ENCODE peak calls at places on chromosomes 3 and 15, in six cellular contexts. H is IMR-90, C is trophoblast cell, T is mesenchymal stem cell, O is H1, Y is H9. G is an unnamed sample.

GRCh38 chr3:123706871-123707270 is 122.0 kb upstream of the HACD2 start:
- DNase-seq in H (peak; percentile 26), C (no peak), T (no peak), O (no peak), Y (no peak), G (no peak)

GRCh38 chr3:171193693-171194092 is 167.2 kb upstream of the SLC2A2 start:
- DNase-seq in H (peak; percentile 22), C (peak; percentile 15), T (no peak), O (no peak), Y (no peak), G (no peak)

GRCh38 chr3:55570361-55570760 is 83.3 kb upstream of the WNT5A start:
- DNase-seq in H (no peak), C (no peak), T (peak; percentile 83), O (no peak), Y (no peak), G (no peak)

GRCh38 chr3:197083486-197083885 is 53.9 kb upstream of the MELTF start:
- DNase-seq in H (peak; percentile 88), C (no peak), T (peak; percentile 73), O (no peak), Y (no peak), G (no peak)

GRCh38 chr3:103851793-103852192 is 1417.0 kb downstream of the ZPLD1 start:
- DNase-seq in H (no peak), C (no peak), T (no peak), O (no peak), Y (no peak), G (no peak)

GRCh38 chr15:43777293-43777819 is 590 bp upstream of the ELL3 start:
- DNase-seq in H (peak; percentile 55), C (peak; percentile 67), T (peak; percentile 87), O (no peak), Y (peak; percentile 83), G (peak; percentile 49)

GRCh38 chr15:64746356-64746755 is 29.0 kb downstream of the RBPMS2 start:
- DNase-seq in H (no peak), C (no peak), T (no peak), O (no peak), Y (no peak), G (no peak)

GRCh38 chr3:140942221-140943104 is 827 bp downstream of the SLC25A36 start:
- DNase-seq in H (peak; percentile 56), C (peak; percentile 62), T (peak; percentile 77), O (no peak), Y (peak; percentile 75), G (peak; percentile 76)

GRCh38 chr3:141246958-141247301 is 15.3 kb downstream of the PXYLP1 start:
- DNase-seq in H (no peak), C (no peak), T (no peak), O (no peak), Y (no peak), G (no peak)

GRCh38 chr3:100609963-100610362 is 562 bp downstream of the ADGRG7 start:
- DNase-seq in H (no peak), C (no peak), T (no peak), O (no peak), Y (no peak), G (no peak)

GRCh38 chr3:142968319-142968718 is 4.8 kb upstream of the PAQR9 start:
- DNase-seq in H (no peak), C (no peak), T (no peak), O (no peak), Y (no peak), G (no peak)

GRCh38 chr3:46484911-46485696 is 12.7 kb upstream of the RTP3 start:
- DNase-seq in H (no peak), C (peak; percentile 70), T (no peak), O (no peak), Y (peak; percentile 65), G (no peak)

GRCh38 chr3:191345334-191345733 is 15.0 kb upstream of the UTS2B start:
- DNase-seq in H (no peak), C (no peak), T (peak; percentile 61), O (no peak), Y (no peak), G (no peak)

GRCh38 chr3:135491478-135491877 is 474.1 kb upstream of the PPP2R3A start:
- DNase-seq in H (no peak), C (no peak), T (no peak), O (no peak), Y (no peak), G (no peak)

GRCh38 chr15:70291295-70291694 is 193.6 kb upstream of the TLE3 start:
- DNase-seq in H (no peak), C (peak; percentile 37), T (no peak), O (no peak), Y (no peak), G (no peak)

GRCh38 chr3:167820114-167820865 is 84.8 kb downstream of the SERPINI1 start:
- DNase-seq in H (no peak), C (no peak), T (no peak), O (no peak), Y (peak; percentile 36), G (no peak)

GRCh38 chr3:44338010-44338827 is at the start of gene TCAIM:
- DNase-seq in H (peak; percentile 96), C (peak; percentile 99), T (peak; percentile 98), O (peak; percentile 98), Y (peak; percentile 98), G (peak; percentile 98)

GRCh38 chr3:44339181-44339741 is 695 bp downstream of the TCAIM start:
- DNase-seq in H (no peak), C (no peak), T (no peak), O (no peak), Y (no peak), G (no peak)

GRCh38 chr3:44339990-44340389 is 1.4 kb downstream of the TCAIM start:
- DNase-seq in H (no peak), C (no peak), T (no peak), O (no peak), Y (no peak), G (no peak)

GRCh38 chr3:44338828-44339127 is 212 bp downstream of the TCAIM start:
- DNase-seq in H (no peak), C (no peak), T (no peak), O (no peak), Y (no peak), G (no peak)

DNA sequence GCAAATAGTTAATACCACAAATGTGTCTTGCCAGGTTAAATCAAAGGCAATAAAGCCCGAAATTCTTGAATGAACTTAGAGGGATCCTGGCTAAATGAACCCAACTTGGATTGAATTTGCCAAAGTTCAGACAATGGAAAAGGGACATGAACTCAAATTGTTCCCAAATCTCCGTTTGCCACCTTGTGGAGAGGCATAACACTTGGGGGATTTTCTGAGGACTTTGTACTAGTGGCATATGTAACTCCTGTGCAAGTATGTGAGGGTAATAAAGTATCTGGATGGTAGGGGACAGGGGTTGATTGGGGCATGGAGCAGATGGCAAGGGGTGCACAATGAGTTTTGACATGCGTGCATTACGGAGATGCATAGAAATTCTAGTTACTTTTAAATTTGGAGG is 1.3 kb upstream of the TCAIM start:
- DNase-seq in H (no peak), C (no peak), T (no peak), O (no peak), Y (peak; percentile 35), G (no peak)
- H3K4ac ChIP-seq in H (no peak overlapping the region), C (no peak overlapping the region), T (no peak overlapping the region), O (no peak overlapping the region), Y (no peak overlapping the region), G (no peak overlapping the region)

GRCh38 chr3:1699361-1699920 is 399.2 kb upstream of the CNTN4 start:
- DNase-seq in H (no peak), C (no peak), T (no peak), O (no peak), Y (no peak), G (no peak)
- H2AFZ ChIP-seq in H (no peak overlapping the region), C (no peak overlapping the region), T (no peak overlapping the region), O (no peak overlapping the region), Y (no peak overlapping the region), G (no peak overlapping the region)

GRCh38 chr15:50905055-50905454 is 3.4 kb upstream of the AP4E1 start:
- DNase-seq in H (no peak), C (no peak), T (no peak), O (no peak), Y (no peak), G (no peak)
- H3K18ac ChIP-seq in H (no peak overlapping the region), C (no peak overlapping the region), T (no peak overlapping the region), O (no peak overlapping the region), Y (no peak overlapping the region), G (no peak overlapping the region)

GRCh38 chr3:72444642-72445223 is 403.5 kb downstream of the SHQ1 start:
- DNase-seq in H (peak; percentile 12), C (no peak), T (peak; percentile 36), O (no peak), Y (no peak), G (no peak)

GRCh38 chr3:72445827-72446405 is 402.3 kb downstream of the SHQ1 start:
- DNase-seq in H (peak; percentile 3), C (no peak), T (no peak), O (no peak), Y (no peak), G (no peak)

GRCh38 chr3:72448375-72448823 is 399.8 kb downstream of the SHQ1 start:
- DNase-seq in H (no peak), C (no peak), T (no peak), O (no peak), Y (no peak), G (no peak)

GRCh38 chr3:72447059-72447946 is 400.9 kb downstream of the SHQ1 start:
- DNase-seq in H (peak; percentile 86), C (peak; percentile 95), T (peak; percentile 86), O (peak; percentile 43), Y (peak; percentile 86), G (peak; percentile 89)

GRCh38 chr3:72446406-72447058 is 401.7 kb downstream of the SHQ1 start:
- DNase-seq in H (peak; percentile 18), C (peak; percentile 57), T (peak; percentile 57), O (no peak), Y (peak; percentile 33), G (no peak)
- H3K4ac ChIP-seq in H (peak within 1 kb of the TSS; percentile 42), C (peak within 1 kb of the TSS; percentile 84), T (peak within 1 kb of the TSS; percentile 59), O (no peak within 1 kb of the TSS), Y (no peak within 1 kb of the TSS), G (no peak within 1 kb of the TSS)

GRCh38 chr3:13538520-13539284 is 10.2 kb upstream of the FBLN2 start:
- DNase-seq in H (no peak), C (no peak), T (no peak), O (no peak), Y (peak; percentile 40), G (no peak)
- H2AFZ ChIP-seq in H (peak overlapping the region; percentile 77), C (no peak overlapping the region), T (no peak overlapping the region), O (no peak overlapping the region), Y (no peak overlapping the region), G (no peak overlapping the region)

GRCh38 chr3:179506792-179507191 is 55.5 kb upstream of the GNB4 start:
- DNase-seq in H (no peak), C (no peak), T (no peak), O (no peak), Y (no peak), G (no peak)

GRCh38 chr3:179513867-179514266 is 48.9 kb upstream of the ACTL6A start:
- DNase-seq in H (peak; percentile 33), C (no peak), T (no peak), O (no peak), Y (no peak), G (no peak)

GRCh38 chr3:179509701-179510100 is 53.0 kb upstream of the ACTL6A start:
- DNase-seq in H (no peak), C (no peak), T (no peak), O (no peak), Y (no peak), G (no peak)

GRCh38 chr3:179512398-179512797 is 50.3 kb upstream of the ACTL6A start:
- DNase-seq in H (no peak), C (no peak), T (peak; percentile 4), O (no peak), Y (no peak), G (no peak)

GRCh38 chr3:179510496-179510895 is 52.2 kb upstream of the ACTL6A start:
- DNase-seq in H (no peak), C (no peak), T (no peak), O (no peak), Y (no peak), G (no peak)
- H3K18ac ChIP-seq in H (no peak overlapping the region), C (no peak overlapping the region), T (no peak overlapping the region), O (no peak overlapping the region), Y (no peak overlapping the region), G (no peak overlapping the region)

G was measured in neuronal stem cell.